ENCODE peak calls at places on chromosomes 12 and 14, in seven cellular contexts. S, G, R, P, I, D and A are unnamed samples.

GRCh38 chr12:117530796-117531195 is 169.4 kb upstream of the NOS1 start:
- DNase-seq in S (no peak), G (no peak), R (no peak), P (no peak), I (no peak), D (no peak), A (no peak)

GRCh38 chr14:103623883-103624482 is 5.0 kb upstream of the KLC1 start:
- DNase-seq in S (no peak), G (peak; percentile 71), R (no peak), P (no peak), I (no peak), D (no peak), A (no peak)

GRCh38 chr12:120630139-120630895 is 10.1 kb upstream of the CABP1 start:
- DNase-seq in S (no peak), G (no peak), R (peak; percentile 26), P (no peak), I (peak; percentile 32), D (no peak), A (no peak)

GRCh38 chr14:51836417-51836816 is 24.0 kb upstream of the GNG2 start:
- DNase-seq in S (no peak), G (no peak), R (no peak), P (no peak), I (no peak), D (no peak), A (no peak)

GRCh38 chr14:96888593-96888992 is 91.4 kb downstream of the VRK1 start:
- DNase-seq in S (no peak), G (no peak), R (no peak), P (no peak), I (no peak), D (no peak), A (no peak)

GRCh38 chr14:69275331-69275730 is 15.4 kb downstream of the GALNT16 start:
- DNase-seq in S (no peak), G (no peak), R (no peak), P (no peak), I (no peak), D (no peak), A (no peak)

GRCh38 chr12:56431288-56431687 is 17.9 kb downstream of the TIMELESS start:
- DNase-seq in S (no peak), G (no peak), R (no peak), P (no peak), I (no peak), D (no peak), A (no peak)

GRCh38 chr12:32181498-32182175 is 75.0 kb downstream of the BICD1 start:
- DNase-seq in S (no peak), G (no peak), R (no peak), P (no peak), I (no peak), D (no peak), A (no peak)

GRCh38 chr12:132429932-132430643 is 59.9 kb upstream of the FBRSL1 start:
- DNase-seq in S (peak; percentile 59), G (peak; percentile 90), R (no peak), P (peak; percentile 42), I (no peak), D (no peak), A (peak; percentile 87)

GRCh38 chr12:79634957-79635471 is 55.8 kb downstream of the PAWR start:
- DNase-seq in S (no peak), G (no peak), R (no peak), P (no peak), I (no peak), D (no peak), A (no peak)

GRCh38 chr14:38210587-38211257 is 3.0 kb downstream of the SSTR1 start:
- DNase-seq in S (no peak), G (no peak), R (no peak), P (no peak), I (no peak), D (no peak), A (no peak)

GRCh38 chr12:106389181-106389580 is 31.6 kb downstream of the POLR3B start:
- DNase-seq in S (no peak), G (no peak), R (no peak), P (no peak), I (no peak), D (no peak), A (no peak)

GRCh38 chr12:117192057-117192456 is 1.8 kb upstream of the FBXO21 start:
- DNase-seq in S (no peak), G (no peak), R (no peak), P (no peak), I (no peak), D (no peak), A (no peak)

GRCh38 chr12:26121841-26122680 is 2.8 kb downstream of the BHLHE41 start:
- DNase-seq in S (no peak), G (peak; percentile 37), R (no peak), P (peak; percentile 37), I (no peak), D (no peak), A (peak; percentile 30)

GRCh38 chr12:54352022-54352531 is 12.2 kb downstream of the GPR84 start:
- DNase-seq in S (no peak), G (no peak), R (no peak), P (no peak), I (peak; percentile 68), D (no peak), A (no peak)

GRCh38 chr12:46268617-46269428 is at the start of gene SLC38A1:
- DNase-seq in S (peak; percentile 94), G (peak; percentile 92), R (peak; percentile 49), P (peak; percentile 90), I (peak; percentile 83), D (peak; percentile 72), A (peak; percentile 89)

GRCh38 chr12:42385341-42385841 is 59.4 kb downstream of the PPHLN1 start:
- DNase-seq in S (no peak), G (no peak), R (no peak), P (no peak), I (no peak), D (no peak), A (no peak)

GRCh38 chr12:132162508-132163031 is 18.3 kb downstream of the NOC4L start:
- DNase-seq in S (peak; percentile 91), G (no peak), R (no peak), P (peak; percentile 51), I (no peak), D (no peak), A (no peak)

GRCh38 chr12:110117948-110118685 is 6.0 kb upstream of the IFT81 start:
- DNase-seq in S (no peak), G (no peak), R (no peak), P (no peak), I (no peak), D (no peak), A (no peak)

GRCh38 chr12:40325349-40325960 is 100.7 kb downstream of the LRRK2 start:
- DNase-seq in S (peak; percentile 69), G (peak; percentile 77), R (peak; percentile 1), P (peak; percentile 88), I (no peak), D (no peak), A (peak; percentile 34)

GRCh38 chr14:49769171-49769570 is 1.2 kb downstream of the KLHDC2 start:
- DNase-seq in S (peak; percentile 18), G (peak; percentile 4), R (no peak), P (peak; percentile 54), I (no peak), D (no peak), A (no peak)

GRCh38 chr14:76050797-76051392 is 65.3 kb downstream of the IFT43 start:
- DNase-seq in S (peak; percentile 36), G (peak; percentile 76), R (peak; percentile 38), P (peak; percentile 57), I (peak; percentile 48), D (peak; percentile 64), A (peak; percentile 53)

GRCh38 chr12:121649819-121650353 is 19.6 kb downstream of the MORN3 start:
- DNase-seq in S (no peak), G (no peak), R (no peak), P (no peak), I (no peak), D (no peak), A (no peak)

GRCh38 chr12:24719293-24719721 is 229.6 kb downstream of the BCAT1 start:
- DNase-seq in S (peak; percentile 13), G (no peak), R (no peak), P (peak; percentile 31), I (no peak), D (peak; percentile 25), A (no peak)

GRCh38 chr12:84955298-84955697 is 42.7 kb upstream of the SLC6A15 start:
- DNase-seq in S (no peak), G (no peak), R (no peak), P (no peak), I (no peak), D (no peak), A (no peak)

GRCh38 chr12:132131229-132131628 is 12.9 kb downstream of the DDX51 start:
- DNase-seq in S (no peak), G (no peak), R (no peak), P (no peak), I (no peak), D (no peak), A (no peak)